ENCODE peak calls at places on chromosomes 4 and X, in four cellular contexts. U, M, C and J are unnamed samples.

GRCh38 chrX:45767021-45767491 is 566.4 kb upstream of the DIPK2B start:
- DNase-seq in M (peak; percentile 75), C (peak; percentile 43), U (peak; percentile 79), J (peak; percentile 41)

GRCh38 chr4:13493793-13494192 is 9.7 kb upstream of the RAB28 start:
- DNase-seq in U (no peak), C (no peak), M (no peak), J (no peak)

GRCh38 chr4:26900765-26901164 is 40.1 kb downstream of the STIM2 start:
- DNase-seq in C (no peak), M (no peak), U (no peak), J (no peak)

GRCh38 chr4:145546556-145546955 is 64.9 kb downstream of the SMAD1 start:
- DNase-seq in M (peak; percentile 78), C (no peak), U (peak; percentile 7), J (peak; percentile 76)

GRCh38 chr4:113869743-113870375 is 108.3 kb upstream of the CAMK2D start:
- DNase-seq in M (peak; percentile 90), U (peak; percentile 57), C (peak; percentile 74), J (peak; percentile 75)

GRCh38 chr4:183444953-183445543 is 612 bp downstream of the CDKN2AIP start:
- DNase-seq in M (no peak), U (no peak), C (no peak), J (no peak)

GRCh38 chr4:56655627-56656345 is 25.3 kb downstream of the HOPX start:
- DNase-seq in M (no peak), C (no peak), U (no peak), J (no peak)

GRCh38 chr4:105122334-105122733 is 24.3 kb upstream of the TET2 start:
- DNase-seq in U (no peak), M (peak; percentile 11), C (no peak), J (peak; percentile 37)

GRCh38 chrX:118745570-118745969 is 18.2 kb downstream of the IL13RA1 start:
- DNase-seq in M (no peak), C (peak; percentile 42), U (no peak), J (no peak)

GRCh38 chr4:166996216-166996615 is 238.1 kb downstream of the SPOCK3 start:
- DNase-seq in U (no peak), C (no peak), M (no peak), J (no peak)

GRCh38 chrX:154373340-154374306 is 811 bp downstream of the FLNA start:
- DNase-seq in C (peak; percentile 83), U (peak; percentile 84), M (peak; percentile 81), J (peak; percentile 67)

GRCh38 chr4:38400946-38401345 is 263.1 kb upstream of the KLF3 start:
- DNase-seq in C (no peak), U (no peak), M (no peak), J (peak; percentile 20)

GRCh38 chrX:120147537-120147936 is 10.9 kb upstream of the RHOXF2 start:
- DNase-seq in C (no peak), U (no peak), M (no peak), J (no peak)

GRCh38 chr4:25635501-25635900 is 20.1 kb upstream of the SLC34A2 start:
- DNase-seq in U (no peak), M (peak; percentile 56), C (no peak), J (no peak)

GRCh38 chrX:150094996-150095395 is 156.7 kb upstream of the EOLA2 start:
- DNase-seq in C (no peak), U (no peak), M (no peak), J (peak; percentile 73)

GRCh38 chrX:23884427-23885024 is 23.2 kb downstream of the APOO start:
- DNase-seq in U (peak; percentile 49), C (peak; percentile 50), M (peak; percentile 34), J (no peak)

GRCh38 chrX:149453030-149453429 is 52.1 kb downstream of the IDS start:
- DNase-seq in U (peak; percentile 62), C (peak; percentile 17), M (peak; percentile 52), J (peak; percentile 37)

GRCh38 chrX:68842781-68843581 is 14.2 kb downstream of the EFNB1 start:
- DNase-seq in U (no peak), C (peak; percentile 19), M (peak; percentile 60), J (peak; percentile 49)

GRCh38 chr4:109703664-109704351 is 563 bp upstream of the CASP6 start:
- DNase-seq in M (no peak), C (no peak), U (peak; percentile 28), J (no peak)

GRCh38 chr4:47490550-47490949 is 5.5 kb downstream of the ATP10D start:
- DNase-seq in U (peak; percentile 56), M (peak; percentile 34), C (no peak), J (peak; percentile 31)

GRCh38 chrX:134676440-134676839 is 18.2 kb upstream of the PLAC1 start:
- DNase-seq in C (peak; percentile 79), M (peak; percentile 53), U (peak; percentile 71), J (peak; percentile 81)

GRCh38 chr4:25347473-25347872 is 29.6 kb upstream of the ANAPC4 start:
- DNase-seq in U (no peak), C (no peak), M (no peak), J (no peak)

GRCh38 chrX:69505772-69506616 is 1.9 kb downstream of the NALF2 start:
- DNase-seq in C (no peak), M (no peak), U (no peak), J (no peak)

GRCh38 chrX:152635941-152636340 is 1.8 kb upstream of the GABRQ start:
- DNase-seq in C (peak; percentile 50), M (peak; percentile 23), U (peak; percentile 12), J (peak; percentile 44)

GRCh38 chrX:123188081-123188480 is 4.0 kb downstream of the GRIA3 start:
- DNase-seq in C (no peak), U (peak; percentile 3), M (peak; percentile 2), J (peak; percentile 25)

GRCh38 chr4:108155373-108155772 is 13.4 kb downstream of the LEF1 start:
- DNase-seq in U (peak; percentile 44), C (peak; percentile 8), M (peak; percentile 69), J (peak; percentile 18)

GRCh38 chr4:236028-236427 is 69.2 kb downstream of the ZNF732 start:
- DNase-seq in C (no peak), M (peak; percentile 70), U (no peak), J (peak; percentile 1)

GRCh38 chrX:52346462-52347165 is 22.2 kb upstream of the XAGE2 start:
- DNase-seq in U (no peak), M (peak; percentile 75), C (peak; percentile 4), J (no peak)

GRCh38 chr4:92968556-92968955 is 664.8 kb downstream of the GRID2 start:
- DNase-seq in M (no peak), C (no peak), U (no peak), J (no peak)

GRCh38 chrX:119466970-119467369 is 1.3 kb upstream of the SLC25A5 start:
- DNase-seq in U (no peak), C (no peak), M (no peak), J (no peak)

GRCh38 chrX:129540725-129541184 is 696 bp downstream of the OCRL start:
- DNase-seq in C (no peak), U (no peak), M (peak; percentile 6), J (no peak)

GRCh38 chr4:74283614-74284013 is 24.7 kb upstream of the EPGN start:
- DNase-seq in M (peak; percentile 97), U (peak; percentile 44), C (peak; percentile 51), J (peak; percentile 84)

DNA sequence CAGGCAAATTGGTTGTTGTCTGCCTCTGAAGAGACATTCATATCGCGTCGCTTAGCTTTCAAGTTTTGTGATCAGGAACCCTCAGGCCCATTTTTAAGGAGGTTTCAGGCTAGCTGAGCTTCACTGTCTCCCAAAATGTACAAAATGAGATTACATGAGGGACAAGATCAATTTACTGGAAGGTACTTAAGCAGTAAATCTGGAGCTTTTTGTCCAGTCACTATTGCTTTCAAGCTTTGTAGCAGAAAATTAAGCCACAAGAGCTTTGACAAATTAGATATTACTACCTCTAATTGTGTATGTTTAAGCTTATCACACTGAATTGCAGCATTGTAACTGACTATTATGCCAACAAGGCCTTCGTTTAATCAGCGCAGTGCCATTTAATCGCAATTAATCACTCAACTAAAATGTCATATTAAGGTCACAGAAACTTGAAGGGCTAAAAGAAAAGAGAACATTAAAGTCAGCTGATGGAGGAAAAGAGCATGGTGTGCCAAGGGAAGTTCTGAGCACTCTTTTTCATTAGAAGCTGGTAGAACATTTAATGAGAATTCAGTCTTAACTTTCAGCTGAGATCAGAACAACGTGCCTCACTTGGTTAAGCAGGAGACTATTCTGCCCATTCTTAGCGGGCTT is 353.0 kb downstream of the FBXO8 start:
- DNase-seq in C (no peak), M (no peak), U (no peak), J (no peak)
- H2AFZ ChIP-seq in C (no peak overlapping the region), M (no peak overlapping the region), U (no peak overlapping the region), J (no peak overlapping the region)

DNA sequence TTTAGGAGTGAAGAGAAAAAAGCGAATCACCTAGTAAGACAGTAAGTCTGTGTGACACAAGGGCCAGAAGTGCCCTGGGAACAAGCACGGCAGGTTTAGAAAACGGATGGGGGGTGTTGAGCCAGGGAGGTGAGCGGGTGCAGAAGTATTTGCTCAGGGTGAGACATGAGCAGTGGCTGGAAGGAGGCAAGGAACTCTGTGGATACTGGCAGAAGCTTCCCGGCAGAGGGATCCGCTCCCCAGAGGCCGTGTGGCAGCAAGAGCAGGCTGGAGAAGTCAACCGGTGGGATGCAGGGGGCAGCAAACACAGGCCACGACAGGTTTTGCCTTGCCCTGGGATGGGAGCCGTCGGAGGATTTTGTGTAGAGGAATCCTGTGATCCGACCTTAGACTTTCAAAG is 2.3 kb upstream of the UVSSA start:
- DNase-seq in M (peak; percentile 18), C (peak; percentile 8), U (no peak), J (no peak)
- H3K4me3 ChIP-seq in M (no peak overlapping the region), C (no peak overlapping the region), U (no peak overlapping the region), J (no peak overlapping the region)

GRCh38 chrX:56309881-56310280 is 77.7 kb downstream of the KLF8 start:
- DNase-seq in U (no peak), M (no peak), C (no peak), J (no peak)
- H3K4me1 ChIP-seq in U (no peaks in the 10 kb centered on the region), M (no peaks in the 10 kb centered on the region), C (no peaks in the 10 kb centered on the region), J (no peaks in the 10 kb centered on the region)

GRCh38 chr4:159723341-159724048 is 620.6 kb downstream of the RAPGEF2 start:
- DNase-seq in M (peak; percentile 8), U (no peak), C (no peak), J (no peak)
- H2AFZ ChIP-seq in M (no peak overlapping the region), U (no peak overlapping the region), C (no peak overlapping the region), J (no peak overlapping the region)

DNA sequence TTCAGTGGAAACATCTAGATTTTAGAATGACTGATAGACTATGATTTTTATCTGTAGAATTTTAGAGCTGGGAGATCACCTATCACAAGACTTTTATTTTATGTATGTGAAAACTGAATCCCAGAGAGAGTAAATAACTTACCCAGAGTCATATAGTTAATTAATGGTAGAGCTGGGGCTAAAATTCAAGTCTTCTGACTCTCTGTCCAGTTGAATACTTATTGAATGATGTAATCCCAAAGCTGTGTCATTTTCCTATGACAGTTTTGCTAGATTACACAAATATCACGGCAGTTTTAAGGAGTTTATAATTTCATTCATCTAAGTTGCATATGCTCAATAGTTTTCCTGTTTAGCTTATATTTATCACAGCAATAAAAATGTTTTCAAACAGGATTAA is 6.7 kb downstream of the NRK start:
- DNase-seq in M (no peak), U (no peak), C (peak; percentile 4), J (peak; percentile 2)
- H3K4me3 ChIP-seq in M (no peak overlapping the region), U (no peak overlapping the region), C (no peak overlapping the region), J (no peak overlapping the region)

DNA sequence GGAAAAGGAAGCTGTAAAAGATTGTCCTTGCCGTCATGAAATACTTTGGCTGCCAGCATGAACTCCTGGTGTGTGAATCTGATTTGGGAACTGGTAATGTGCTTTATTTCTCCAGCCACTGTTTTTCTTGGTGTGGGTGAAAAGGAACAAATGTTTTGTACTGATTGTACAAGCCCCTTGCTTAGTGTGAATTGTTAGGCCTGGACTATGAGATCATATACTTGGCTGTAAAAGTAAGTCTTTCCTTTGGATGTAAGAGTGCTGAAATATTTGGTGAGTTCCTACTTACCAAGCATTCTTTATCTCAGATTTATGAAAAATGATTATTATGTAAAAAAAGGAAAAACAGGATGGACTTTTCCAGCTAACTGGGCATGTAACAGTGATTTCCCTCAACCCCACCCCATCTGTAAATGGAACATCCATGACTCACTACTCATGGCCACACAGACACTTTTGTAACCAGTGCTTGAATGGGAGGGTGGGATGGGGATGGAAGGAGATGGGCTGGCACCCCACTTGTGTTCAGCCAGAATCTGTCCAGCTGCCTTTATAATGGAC is 6.3 kb downstream of the FNIP2 start:
- DNase-seq in C (peak; percentile 68), U (peak; percentile 77), M (peak; percentile 42), J (peak; percentile 88)
- H3K4me1 ChIP-seq in C (peaks cover 15% of the 10 kb centered on the region), U (peaks cover 2% of the 10 kb centered on the region), M (peaks cover 17% of the 10 kb centered on the region), J (peaks cover 24% of the 10 kb centered on the region)